ENCODE peak calls at places on chromosome 3, in eight cellular contexts. P, M, B, D, A, O, Q and F are unnamed samples. For H3K4me1, the result is how much of the 10 kb centered on the place peaks cover.

GRCh38 chr3:10365791-10366190 is 44.9 kb upstream of the SEC13 start:
- DNase-seq in Q (no peak), D (no peak), B (no peak), M (no peak), P (no peak), A (no peak), O (no peak), F (no peak)

GRCh38 chr3:48723725-48724124 is 6.7 kb upstream of the IP6K2 start:
- DNase-seq in Q (no peak), M (no peak), B (no peak), O (no peak), P (no peak), D (no peak), A (no peak), F (no peak)

GRCh38 chr3:71601811-71602210 is 18.3 kb upstream of the FOXP1 start:
- DNase-seq in D (no peak), M (no peak), Q (no peak), O (no peak), A (no peak), B (no peak), P (no peak), F (no peak)

GRCh38 chr3:14764331-14765064 is 54.3 kb upstream of the FGD5 start:
- DNase-seq in A (no peak), P (no peak), B (no peak), D (no peak), M (no peak), O (no peak), Q (no peak), F (no peak)

GRCh38 chr3:149026718-149027117 is 35.4 kb downstream of the GYG1 start:
- DNase-seq in D (no peak), P (no peak), B (no peak), Q (no peak), A (no peak), M (no peak), O (no peak), F (no peak)

GRCh38 chr3:139236336-139236735 is 107.5 kb upstream of the MRPS22 start:
- DNase-seq in D (no peak), B (no peak), M (no peak), P (no peak), O (no peak), A (no peak), Q (no peak), F (no peak)

GRCh38 chr3:170809975-170810357 is 60.0 kb downstream of the RPL22L1 start:
- DNase-seq in M (no peak), A (no peak), B (no peak), P (no peak), Q (no peak), O (no peak), D (no peak), F (no peak)

GRCh38 chr3:178231645-178232044 is 304.6 kb upstream of the KCNMB2 start:
- DNase-seq in O (no peak), A (no peak), P (no peak), Q (no peak), D (no peak), M (no peak), B (no peak), F (no peak)

GRCh38 chr3:136546718-136547117 is 205.5 kb downstream of the STAG1 start:
- DNase-seq in M (no peak), D (no peak), B (no peak), O (no peak), A (no peak), Q (no peak), P (no peak), F (no peak)

GRCh38 chr3:171835613-171836012 is 7.5 kb upstream of the TMEM212 start:
- DNase-seq in A (no peak), D (no peak), M (no peak), B (no peak), P (no peak), O (no peak), Q (no peak), F (no peak)

GRCh38 chr3:32321095-32321835 is 70.4 kb upstream of the CMTM7 start:
- DNase-seq in B (peak), Q (no peak), D (no peak), O (peak), P (no peak), M (no peak), A (no peak), F (no peak)

GRCh38 chr3:97131476-97131875 is 317.1 kb downstream of the EPHA6 start:
- DNase-seq in Q (no peak), A (no peak), O (no peak), B (no peak), D (no peak), M (no peak), P (no peak), F (no peak)

GRCh38 chr3:173465898-173466678 is 68.5 kb downstream of the NLGN1 start:
- DNase-seq in Q (no peak), B (no peak), M (no peak), O (no peak), A (no peak), P (no peak), D (no peak), F (no peak)

GRCh38 chr3:186998937-186999368 is 68.6 kb downstream of the ST6GAL1 start:
- DNase-seq in A (no peak), P (no peak), D (no peak), Q (no peak), M (no peak), O (no peak), B (peak), F (peak)

GRCh38 chr3:43996379-43997301 is 245.0 kb upstream of the TOPAZ1 start:
- DNase-seq in B (peak), A (no peak), D (no peak), O (no peak), Q (no peak), M (no peak), P (no peak), F (no peak)

GRCh38 chr3:35651888-35652287 is 12.6 kb downstream of the ARPP21 start:
- DNase-seq in B (no peak), M (no peak), A (no peak), O (no peak), P (no peak), Q (no peak), D (no peak), F (no peak)

GRCh38 chr3:30747771-30748281 is 141.4 kb downstream of the TGFBR2 start:
- DNase-seq in P (no peak), D (no peak), O (no peak), A (no peak), M (no peak), Q (no peak), B (no peak), F (no peak)

GRCh38 chr3:4722103-4722502 is 229.0 kb downstream of the ITPR1 start:
- DNase-seq in M (peak), A (no peak), O (no peak), B (no peak), Q (no peak), D (no peak), P (peak), F (no peak)

GRCh38 chr3:42273351-42273750 is 7.4 kb upstream of the CCK start:
- DNase-seq in B (no peak), P (no peak), M (no peak), A (no peak), D (no peak), O (no peak), Q (no peak), F (no peak)

GRCh38 chr3:98985406-98985805 is 83.9 kb upstream of the DCBLD2 start:
- DNase-seq in A (no peak), Q (no peak), D (no peak), B (no peak), P (no peak), M (no peak), O (no peak), F (no peak)

GRCh38 chr3:89467886-89468479 is 360.6 kb downstream of the EPHA3 start:
- DNase-seq in Q (no peak), P (no peak), M (no peak), O (no peak), B (no peak), A (no peak), D (no peak), F (no peak)

GRCh38 chr3:127786358-127787070 is 35.8 kb downstream of the MGLL start:
- DNase-seq in P (peak), Q (peak), A (peak), M (peak), O (peak), B (no peak), D (no peak), F (no peak)

GRCh38 chr3:78604328-78604727 is 1163.5 kb downstream of the ROBO1 start:
- DNase-seq in A (no peak), O (no peak), Q (no peak), P (no peak), D (no peak), B (no peak), M (no peak), F (no peak)

GRCh38 chr3:27985369-27986035 is 255.9 kb upstream of the CMC1 start:
- DNase-seq in A (no peak), O (no peak), M (no peak), B (no peak), D (no peak), Q (no peak), P (no peak), F (no peak)

GRCh38 chr3:57079221-57079831 is 18.9 kb downstream of the SPATA12 start:
- DNase-seq in B (no peak), O (peak), P (peak), M (peak), A (peak), D (no peak), Q (peak), F (no peak)
- H3K4me1 ChIP-seq in B (under half), O (under half), P (under half), M (under half), A (under half), D (under half), Q (under half), F (under half)

GRCh38 chr3:11567516-11568467 is 75.9 kb downstream of the VGLL4 start:
- DNase-seq in Q (no peak), D (no peak), P (peak), A (no peak), M (no peak), O (no peak), B (no peak), F (no peak)
- H3K4me3 ChIP-seq in Q (peak), D (no peak), P (no peak), A (no peak), M (no peak), O (peak), B (no peak), F (no peak)

DNA sequence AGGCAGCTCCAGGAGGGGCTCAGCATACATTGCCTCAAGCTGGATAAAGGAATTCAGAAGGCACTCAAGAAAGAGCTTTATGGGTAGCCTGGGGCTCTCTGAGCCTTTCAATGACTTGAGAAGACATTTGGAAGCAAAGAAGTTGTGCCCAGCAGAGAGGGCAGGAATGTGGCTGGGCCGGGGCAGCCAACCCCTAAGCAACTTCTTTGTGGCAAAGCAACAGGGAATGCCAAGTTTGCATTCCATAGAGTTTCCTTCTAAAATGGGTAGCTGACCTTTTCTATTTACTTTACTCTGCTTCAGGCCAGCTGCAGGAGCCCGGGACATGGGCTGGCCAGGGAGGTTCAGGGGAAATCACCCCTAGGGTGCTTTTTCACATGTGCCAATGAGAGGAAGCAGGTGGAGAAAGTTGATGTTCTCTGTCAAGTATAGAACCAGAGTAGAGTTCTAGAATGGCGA is 45.6 kb downstream of the CCDC12 start:
- DNase-seq in A (no peak), M (no peak), P (no peak), Q (peak), D (no peak), O (no peak), B (no peak), F (no peak)
- H3K4me1 ChIP-seq in A (under half), M (half or more), P (half or more), Q (under half), D (half or more), O (half or more), B (under half), F (under half)

DNA sequence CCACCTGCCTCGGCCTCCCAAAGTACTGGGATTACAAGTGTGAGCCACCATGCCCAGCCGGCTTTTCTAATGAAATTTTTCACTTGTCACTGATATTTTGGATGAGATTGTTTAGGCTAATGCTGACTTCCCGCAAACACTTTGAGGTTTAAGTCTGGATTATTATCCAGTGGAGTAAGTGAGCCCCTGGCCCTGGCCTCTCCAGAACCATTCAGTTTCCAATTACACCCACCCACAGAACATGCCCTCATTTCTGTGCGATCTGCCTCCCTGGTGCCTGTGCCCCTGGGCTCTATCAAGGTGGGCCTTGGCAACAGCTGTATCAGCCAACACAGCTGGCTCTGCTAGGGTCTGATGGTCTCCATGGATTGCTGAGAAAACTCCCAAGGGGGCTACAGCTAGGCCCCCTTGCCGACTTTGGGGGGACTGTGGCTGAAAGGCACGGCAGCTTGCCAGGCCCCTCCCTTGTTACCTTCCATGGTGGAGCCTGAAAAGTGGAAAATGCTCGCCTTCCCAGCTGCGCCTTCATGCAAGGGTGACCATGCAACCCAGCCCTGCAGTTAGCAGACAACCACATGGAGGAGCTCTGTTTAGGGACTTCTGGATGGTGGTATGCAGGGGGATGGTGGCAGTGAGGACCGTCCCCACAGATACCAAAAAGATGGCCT is 288.9 kb downstream of the FAM43A start:
- DNase-seq in D (no peak), P (no peak), O (no peak), A (no peak), Q (peak), M (no peak), B (peak), F (no peak)
- H3K4me3 ChIP-seq in D (no peak), P (no peak), O (no peak), A (no peak), Q (no peak), M (no peak), B (no peak), F (no peak)

GRCh38 chr3:119293105-119293683 is 989 bp upstream of the ARHGAP31 start:
- DNase-seq in O (no peak), P (no peak), M (no peak), Q (no peak), B (no peak), A (no peak), D (no peak), F (no peak)

GRCh38 chr3:119292666-119293065 is 1.5 kb upstream of the ARHGAP31 start:
- DNase-seq in B (no peak), P (no peak), M (no peak), O (no peak), A (no peak), Q (no peak), D (no peak), F (no peak)

GRCh38 chr3:119294889-119295769 is 946 bp downstream of the ARHGAP31 start:
- DNase-seq in P (peak), A (peak), O (peak), D (no peak), B (no peak), Q (peak), M (peak), F (no peak)

GRCh38 chr3:119294402-119294888 is 262 bp downstream of the ARHGAP31 start:
- DNase-seq in M (peak), O (peak), Q (peak), D (no peak), P (peak), B (peak), A (peak), F (no peak)

DNA sequence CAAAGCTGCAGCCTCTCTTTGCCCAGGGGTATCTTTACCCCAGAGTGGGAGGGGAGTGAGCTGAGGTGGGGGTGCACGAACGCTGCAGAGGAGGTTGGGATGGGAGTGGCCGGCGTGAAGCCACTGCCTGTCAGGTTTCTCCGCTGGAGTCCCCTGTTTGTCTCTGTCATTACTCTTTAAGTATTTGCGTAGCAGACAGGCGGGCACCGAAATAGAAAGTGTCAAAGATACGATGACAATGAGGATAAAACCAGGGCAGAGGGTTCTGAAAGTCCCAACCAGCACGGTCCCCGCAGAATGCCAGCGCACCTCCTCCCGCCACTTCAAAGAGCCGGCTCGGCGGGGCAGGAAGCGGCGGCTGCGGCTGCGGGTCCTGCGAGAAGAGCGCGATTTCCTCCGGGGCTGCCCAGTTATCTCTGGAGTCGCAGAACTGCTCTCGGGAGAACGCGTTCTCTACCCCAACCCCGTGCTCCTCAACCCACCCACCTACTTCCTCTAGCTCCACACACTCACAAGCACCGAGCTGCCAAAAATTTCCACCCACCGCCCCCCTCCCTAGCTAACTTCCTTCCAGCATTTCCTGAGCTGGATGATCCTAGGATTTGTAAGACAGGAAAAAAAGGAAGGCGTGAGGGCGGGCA is at the start of gene ARHGAP31:
- DNase-seq in Q (peak), O (peak), D (peak), P (peak), B (peak), M (peak), A (peak), F (no peak)
- H3K4me1 ChIP-seq in Q (under half), O (half or more), D (under half), P (under half), B (under half), M (under half), A (under half), F (under half)

DNA sequence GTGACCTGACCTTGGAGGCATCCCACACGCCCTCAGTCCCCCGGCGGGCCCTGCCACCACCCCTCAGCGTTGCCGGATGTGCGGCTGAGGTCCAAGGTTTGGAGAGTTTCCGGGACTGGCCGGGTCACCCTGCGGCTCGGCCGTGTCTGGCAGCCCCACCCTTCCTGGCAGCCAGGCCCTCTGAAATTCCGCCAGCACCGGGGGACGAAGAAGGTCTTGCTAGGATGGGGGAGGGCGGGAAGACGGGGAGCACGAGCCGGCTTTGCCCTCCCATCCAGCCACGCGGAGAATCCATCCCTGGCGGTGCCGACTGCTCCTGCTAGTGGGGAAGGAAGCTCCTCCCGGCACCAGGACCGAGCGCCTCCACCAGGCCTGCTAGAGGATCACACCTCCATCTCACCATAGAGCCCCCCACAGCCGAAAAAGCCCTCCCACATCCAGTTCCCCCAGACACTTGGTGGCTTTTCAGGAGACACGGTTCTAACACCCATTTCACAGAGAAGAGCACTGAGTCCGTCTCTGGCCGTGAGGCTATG is 81.5 kb downstream of the CPN2 start:
- DNase-seq in D (no peak), P (peak), O (peak), A (peak), Q (peak), B (peak), M (peak), F (no peak)
- H3K4me3 ChIP-seq in D (no peak), P (no peak), O (peak), A (no peak), Q (no peak), B (no peak), M (no peak), F (no peak)

GRCh38 chr3:69086133-69086722 is 1.5 kb downstream of the ARL6IP5 start:
- DNase-seq in M (peak), Q (peak), B (no peak), D (no peak), P (peak), A (peak), O (peak), F (no peak)
- H3K4me1 ChIP-seq in M (under half), Q (under half), B (under half), D (under half), P (half or more), A (under half), O (half or more), F (under half)

GRCh38 chr3:154060606-154061380 is 60.4 kb upstream of the ARHGEF26 start:
- DNase-seq in A (no peak), P (no peak), B (no peak), O (no peak), Q (no peak), M (no peak), D (no peak), F (no peak)
- H3K4me3 ChIP-seq in A (no peak), P (no peak), B (no peak), O (no peak), Q (peak), M (no peak), D (no peak), F (no peak)

GRCh38 chr3:104810896-104811295 is 555.8 kb upstream of the ALCAM start:
- DNase-seq in B (no peak), D (no peak), O (no peak), A (no peak), P (no peak), Q (no peak), M (no peak), F (no peak)

GRCh38 chr3:104805042-104805441 is 561.7 kb upstream of the ALCAM start:
- DNase-seq in A (no peak), O (no peak), B (no peak), D (no peak), P (no peak), Q (no peak), M (no peak), F (no peak)

GRCh38 chr3:104805508-104805907 is 561.2 kb upstream of the ALCAM start:
- DNase-seq in P (no peak), Q (no peak), D (no peak), B (no peak), M (no peak), O (no peak), A (no peak), F (no peak)
- H3K4me1 ChIP-seq in P (under half), Q (under half), D (under half), B (under half), M (under half), O (under half), A (under half), F (under half)